ENCODE peak calls at places on chromosomes 16 and 17, in nine cellular contexts. One of them, this sample, is unnamed.

GRCh38 chr17:61583242-61583641 is 7.8 kb downstream of the NACA2 start:
- DNase-seq in PC-3: peak
- DNase-seq in caudate nucleus: no peak
- DNase-seq in GM20000: peak
- DNase-seq in hepatocyte: peak
- DNase-seq in mesenteric fat pad: no peak
- DNase-seq in HEK293T: peak
- DNase-seq in HS-5: peak
- DNase-seq in CD8-positive, alpha-beta memory T cell: no peak
- DNase-seq in this sample: peak

GRCh38 chr17:10286324-10286723 is 86.5 kb downstream of the MYH13 start:
- DNase-seq in PC-3: no peak
- DNase-seq in caudate nucleus: no peak
- DNase-seq in GM20000: no peak
- DNase-seq in hepatocyte: no peak
- DNase-seq in mesenteric fat pad: no peak
- DNase-seq in HEK293T: no peak
- DNase-seq in HS-5: no peak
- DNase-seq in CD8-positive, alpha-beta memory T cell: no peak
- DNase-seq in this sample: no peak

GRCh38 chr16:80369559-80369958 is 171.2 kb upstream of the DYNLRB2 start:
- DNase-seq in PC-3: peak
- DNase-seq in caudate nucleus: no peak
- DNase-seq in GM20000: no peak
- DNase-seq in hepatocyte: peak
- DNase-seq in mesenteric fat pad: no peak
- DNase-seq in HEK293T: peak
- DNase-seq in HS-5: no peak
- DNase-seq in CD8-positive, alpha-beta memory T cell: no peak
- DNase-seq in this sample: no peak

GRCh38 chr17:80925668-80926067 is 66.0 kb upstream of the CHMP6 start:
- DNase-seq in PC-3: no peak
- DNase-seq in caudate nucleus: no peak
- DNase-seq in GM20000: no peak
- DNase-seq in hepatocyte: no peak
- DNase-seq in mesenteric fat pad: no peak
- DNase-seq in HEK293T: no peak
- DNase-seq in HS-5: no peak
- DNase-seq in CD8-positive, alpha-beta memory T cell: no peak
- DNase-seq in this sample: no peak

GRCh38 chr17:78665952-78666920 is 89.0 kb upstream of the DNAH17 start:
- DNase-seq in PC-3: peak
- DNase-seq in caudate nucleus: no peak
- DNase-seq in GM20000: peak
- DNase-seq in hepatocyte: peak
- DNase-seq in mesenteric fat pad: no peak
- DNase-seq in HEK293T: no peak
- DNase-seq in HS-5: no peak
- DNase-seq in CD8-positive, alpha-beta memory T cell: peak
- DNase-seq in this sample: peak

GRCh38 chr16:14616280-14616679 is 13.8 kb downstream of the PARN start:
- DNase-seq in PC-3: no peak
- DNase-seq in caudate nucleus: no peak
- DNase-seq in GM20000: no peak
- DNase-seq in hepatocyte: no peak
- DNase-seq in mesenteric fat pad: no peak
- DNase-seq in HEK293T: no peak
- DNase-seq in HS-5: no peak
- DNase-seq in CD8-positive, alpha-beta memory T cell: no peak
- DNase-seq in this sample: no peak

GRCh38 chr17:57945999-57946797 is 9.0 kb downstream of the CUEDC1 start:
- DNase-seq in PC-3: no peak
- DNase-seq in caudate nucleus: no peak
- DNase-seq in GM20000: no peak
- DNase-seq in hepatocyte: no peak
- DNase-seq in mesenteric fat pad: no peak
- DNase-seq in HEK293T: no peak
- DNase-seq in HS-5: no peak
- DNase-seq in CD8-positive, alpha-beta memory T cell: no peak
- DNase-seq in this sample: no peak

GRCh38 chr17:44137891-44138709 is 3.6 kb upstream of the HROB start:
- DNase-seq in PC-3: peak
- DNase-seq in caudate nucleus: peak
- DNase-seq in GM20000: no peak
- DNase-seq in hepatocyte: peak
- DNase-seq in mesenteric fat pad: peak
- DNase-seq in HEK293T: peak
- DNase-seq in HS-5: peak
- DNase-seq in CD8-positive, alpha-beta memory T cell: no peak
- DNase-seq in this sample: peak

GRCh38 chr17:337866-338265 is 14.7 kb downstream of the RPH3AL start:
- DNase-seq in PC-3: no peak
- DNase-seq in caudate nucleus: no peak
- DNase-seq in GM20000: no peak
- DNase-seq in hepatocyte: no peak
- DNase-seq in mesenteric fat pad: no peak
- DNase-seq in HEK293T: no peak
- DNase-seq in HS-5: no peak
- DNase-seq in CD8-positive, alpha-beta memory T cell: no peak
- DNase-seq in this sample: no peak

GRCh38 chr17:31190351-31190750 is 95.6 kb downstream of the NF1 start:
- DNase-seq in PC-3: no peak
- DNase-seq in caudate nucleus: no peak
- DNase-seq in GM20000: no peak
- DNase-seq in hepatocyte: no peak
- DNase-seq in mesenteric fat pad: no peak
- DNase-seq in HEK293T: no peak
- DNase-seq in HS-5: no peak
- DNase-seq in CD8-positive, alpha-beta memory T cell: no peak
- DNase-seq in this sample: no peak

GRCh38 chr16:2204727-2205103 is 539 bp upstream of the MLST8 start:
- DNase-seq in PC-3: no peak
- DNase-seq in caudate nucleus: no peak
- DNase-seq in GM20000: no peak
- DNase-seq in hepatocyte: no peak
- DNase-seq in mesenteric fat pad: no peak
- DNase-seq in HEK293T: no peak
- DNase-seq in HS-5: no peak
- DNase-seq in CD8-positive, alpha-beta memory T cell: no peak
- DNase-seq in this sample: no peak

GRCh38 chr16:65069090-65069489 is 52.8 kb downstream of the CDH11 start:
- DNase-seq in PC-3: peak
- DNase-seq in caudate nucleus: no peak
- DNase-seq in GM20000: no peak
- DNase-seq in hepatocyte: no peak
- DNase-seq in mesenteric fat pad: no peak
- DNase-seq in HEK293T: no peak
- DNase-seq in HS-5: peak
- DNase-seq in CD8-positive, alpha-beta memory T cell: no peak
- DNase-seq in this sample: no peak

GRCh38 chr16:4373909-4374742 is 2.5 kb downstream of the VASN start:
- DNase-seq in PC-3: peak
- DNase-seq in caudate nucleus: peak
- DNase-seq in GM20000: no peak
- DNase-seq in hepatocyte: peak
- DNase-seq in mesenteric fat pad: no peak
- DNase-seq in HEK293T: no peak
- DNase-seq in HS-5: peak
- DNase-seq in CD8-positive, alpha-beta memory T cell: no peak
- DNase-seq in this sample: no peak

GRCh38 chr16:28876973-28877641 is 1.2 kb upstream of the ATP2A1 start:
- DNase-seq in PC-3: no peak
- DNase-seq in caudate nucleus: no peak
- DNase-seq in GM20000: peak
- DNase-seq in hepatocyte: no peak
- DNase-seq in mesenteric fat pad: no peak
- DNase-seq in HEK293T: no peak
- DNase-seq in HS-5: no peak
- DNase-seq in CD8-positive, alpha-beta memory T cell: no peak
- DNase-seq in this sample: no peak

GRCh38 chr17:57810740-57811632 is 38.9 kb downstream of the MRPS23 start:
- DNase-seq in PC-3: no peak
- DNase-seq in caudate nucleus: no peak
- DNase-seq in GM20000: no peak
- DNase-seq in hepatocyte: peak
- DNase-seq in mesenteric fat pad: no peak
- DNase-seq in HEK293T: peak
- DNase-seq in HS-5: no peak
- DNase-seq in CD8-positive, alpha-beta memory T cell: no peak
- DNase-seq in this sample: no peak

GRCh38 chr16:66324785-66325184 is 41.7 kb upstream of the CDH5 start:
- DNase-seq in PC-3: peak
- DNase-seq in caudate nucleus: peak
- DNase-seq in GM20000: no peak
- DNase-seq in hepatocyte: peak
- DNase-seq in mesenteric fat pad: no peak
- DNase-seq in HEK293T: peak
- DNase-seq in HS-5: no peak
- DNase-seq in CD8-positive, alpha-beta memory T cell: no peak
- DNase-seq in this sample: no peak

GRCh38 chr17:27893834-27894503 is 804 bp upstream of the LYRM9 start:
- DNase-seq in PC-3: no peak
- DNase-seq in caudate nucleus: no peak
- DNase-seq in GM20000: no peak
- DNase-seq in hepatocyte: no peak
- DNase-seq in mesenteric fat pad: no peak
- DNase-seq in HEK293T: no peak
- DNase-seq in HS-5: no peak
- DNase-seq in CD8-positive, alpha-beta memory T cell: no peak
- DNase-seq in this sample: no peak

GRCh38 chr16:74309789-74310781 is 13.5 kb downstream of the PSMD7 start:
- DNase-seq in PC-3: peak
- DNase-seq in caudate nucleus: no peak
- DNase-seq in GM20000: peak
- DNase-seq in hepatocyte: peak
- DNase-seq in mesenteric fat pad: no peak
- DNase-seq in HEK293T: peak
- DNase-seq in HS-5: no peak
- DNase-seq in CD8-positive, alpha-beta memory T cell: peak
- DNase-seq in this sample: peak

This sample was measured in GM13976.